ENCODE peak calls at places on chromosomes 6 and 20, in ten cellular contexts. T is ascending aorta; G is ELF-1; L is RWPE1; O is ecto neural progenitor cell; K is suprapubic skin; P is stimulated activated CD4-positive, alpha-beta T cell treated with anti-CD3 and anti-CD28 coated beads, TNF-alpha, amount 100 ng/mL, for 1 hour; H is T-cell; X is HEK293T; A is NCI-H2029. B is an unnamed sample.

GRCh38 chr20:34427784-34428183 is 64.7 kb downstream of the ITCH start:
- DNase-seq in T (no peak), G (no peak), L (no peak), O (no peak), K (no peak), P (no peak), H (no peak), X (no peak), A (no peak), B (no peak)

GRCh38 chr6:31547727-31548422 is 467 bp downstream of the NFKBIL1 start:
- DNase-seq in T (no peak), G (no peak), L (no peak), O (no peak), K (no peak), P (no peak), H (no peak), X (no peak), A (no peak), B (no peak)

GRCh38 chr20:11156922-11157321 is 483.1 kb upstream of the JAG1 start:
- DNase-seq in T (no peak), G (no peak), L (no peak), O (no peak), K (no peak), P (no peak), H (no peak), X (no peak), A (no peak), B (no peak)

GRCh38 chr6:134830194-134830593 is 119.7 kb downstream of the ALDH8A1 start:
- DNase-seq in T (peak; percentile 58), G (no peak), L (no peak), O (no peak), K (no peak), P (no peak), H (no peak), X (no peak), A (no peak), B (no peak)

GRCh38 chr20:14948416-14948815 is 611.0 kb upstream of the FLRT3 start:
- DNase-seq in T (no peak), G (no peak), L (no peak), O (no peak), K (no peak), P (no peak), H (no peak), X (no peak), A (no peak), B (no peak)

GRCh38 chr6:81774542-81774941 is 22.1 kb upstream of the TENT5A start:
- DNase-seq in T (no peak), G (no peak), L (no peak), O (no peak), K (no peak), P (no peak), H (no peak), X (no peak), A (peak; percentile 38), B (no peak)

GRCh38 chr6:166626177-166627038 is 643 bp downstream of the RPS6KA2 start:
- DNase-seq in T (peak; percentile 65), G (peak; percentile 53), L (no peak), O (peak; percentile 63), K (no peak), P (peak; percentile 14), H (peak; percentile 9), X (peak; percentile 28), A (peak; percentile 59), B (peak; percentile 40)

GRCh38 chr6:137832110-137832509 is 34.9 kb upstream of the TNFAIP3 start:
- DNase-seq in T (no peak), G (no peak), L (peak; percentile 96), O (no peak), K (no peak), P (no peak), H (no peak), X (no peak), A (no peak), B (peak; percentile 95)

GRCh38 chr6:167795321-167795811 is 31.3 kb upstream of the AFDN start:
- DNase-seq in T (no peak), G (no peak), L (no peak), O (no peak), K (no peak), P (no peak), H (no peak), X (no peak), A (no peak), B (no peak)

GRCh38 chr20:45368221-45368980 is 5.4 kb downstream of the SYS1 start:
- DNase-seq in T (no peak), G (no peak), L (no peak), O (peak; percentile 21), K (no peak), P (no peak), H (peak; percentile 32), X (no peak), A (no peak), B (no peak)

GRCh38 chr6:109695468-109695867 is 4.4 kb downstream of the FIG4 start:
- DNase-seq in T (no peak), G (no peak), L (no peak), O (no peak), K (no peak), P (no peak), H (no peak), X (no peak), A (peak; percentile 38), B (no peak)

GRCh38 chr20:61134286-61135035 is 117.6 kb upstream of the CDH4 start:
- DNase-seq in T (no peak), G (no peak), L (no peak), O (no peak), K (no peak), P (no peak), H (no peak), X (no peak), A (no peak), B (no peak)

GRCh38 chr6:128882991-128883571 is at the start of gene LAMA2:
- DNase-seq in T (peak; percentile 79), G (peak; percentile 92), L (no peak), O (peak; percentile 87), K (peak; percentile 91), P (no peak), H (no peak), X (peak; percentile 48), A (no peak), B (peak; percentile 87)

GRCh38 chr6:106370639-106371038 is 10.1 kb downstream of the CRYBG1 start:
- DNase-seq in T (no peak), G (no peak), L (peak; percentile 67), O (no peak), K (no peak), P (no peak), H (no peak), X (no peak), A (no peak), B (no peak)

GRCh38 chr20:22555791-22556564 is 28.4 kb downstream of the FOXA2 start:
- DNase-seq in T (no peak), G (no peak), L (no peak), O (no peak), K (no peak), P (no peak), H (no peak), X (no peak), A (peak; percentile 39), B (no peak)

GRCh38 chr6:2623348-2623747 is 127.4 kb downstream of the MYLK4 start:
- DNase-seq in T (no peak), G (no peak), L (no peak), O (no peak), K (no peak), P (no peak), H (no peak), X (no peak), A (no peak), B (peak; percentile 55)

GRCh38 chr6:96812077-96812703 is 25.1 kb downstream of the GPR63 start:
- DNase-seq in T (no peak), G (no peak), L (no peak), O (no peak), K (no peak), P (no peak), H (no peak), X (no peak), A (no peak), B (peak; percentile 46)

GRCh38 chr20:46583411-46584214 is 33.2 kb upstream of the OCSTAMP start:
- DNase-seq in T (no peak), G (peak; percentile 95), L (no peak), O (peak; percentile 88), K (peak; percentile 57), P (no peak), H (no peak), X (no peak), A (no peak), B (no peak)

GRCh38 chr6:19873031-19873430 is 35.9 kb downstream of the ID4 start:
- DNase-seq in T (no peak), G (no peak), L (no peak), O (no peak), K (no peak), P (no peak), H (no peak), X (peak; percentile 35), A (no peak), B (no peak)

GRCh38 chr20:54199721-54200176 is 8.1 kb upstream of the PFDN4 start:
- DNase-seq in T (peak; percentile 82), G (peak; percentile 93), L (peak; percentile 84), O (peak; percentile 76), K (peak; percentile 84), P (peak; percentile 53), H (peak; percentile 48), X (peak; percentile 65), A (peak; percentile 5), B (peak; percentile 84)

GRCh38 chr20:24406761-24407550 is 62.5 kb upstream of the SYNDIG1 start:
- DNase-seq in T (no peak), G (no peak), L (no peak), O (no peak), K (no peak), P (no peak), H (no peak), X (no peak), A (peak; percentile 52), B (no peak)

GRCh38 chr6:133408543-133408942 is 167.4 kb downstream of the EYA4 start:
- DNase-seq in T (no peak), G (no peak), L (no peak), O (no peak), K (no peak), P (no peak), H (no peak), X (no peak), A (no peak), B (no peak)

GRCh38 chr20:3819413-3820047 is 817 bp upstream of the AP5S1 start:
- DNase-seq in T (no peak), G (no peak), L (no peak), O (no peak), K (no peak), P (no peak), H (no peak), X (no peak), A (no peak), B (no peak)

GRCh38 chr6:45609141-45609638 is 231.5 kb upstream of the SUPT3H start:
- DNase-seq in T (no peak), G (no peak), L (no peak), O (no peak), K (no peak), P (no peak), H (no peak), X (no peak), A (no peak), B (peak; percentile 96)

GRCh38 chr6:84193140-84193708 is 34.2 kb downstream of the CEP162 start:
- DNase-seq in T (no peak), G (no peak), L (peak; percentile 82), O (no peak), K (no peak), P (no peak), H (no peak), X (no peak), A (no peak), B (peak; percentile 19)

GRCh38 chr20:33893314-33893713 is 82.2 kb downstream of the CHMP4B start:
- DNase-seq in T (no peak), G (no peak), L (no peak), O (no peak), K (no peak), P (no peak), H (no peak), X (no peak), A (no peak), B (peak; percentile 81)

B was measured in cardiac fibroblast.